ENCODE peak calls at places on chromosomes 16 and 17, in nine cellular contexts. One of them, this sample, is unnamed.

GRCh38 chr16:75535211-75535843 is 581 bp downstream of the CHST5 start:
- DNase-seq in cardiac fibroblast: no peak
- DNase-seq in stimulated activated CD4-positive, alpha-beta T cell treated with anti-CD3 and anti-CD28 coated beads, Interleukin-1b, Interleukin-23, amount 100 ng/mL, for 24 hours: no peak
- DNase-seq in fibroblast of the conjunctiva: no peak
- DNase-seq in T-helper 9 cell: no peak
- DNase-seq in stimulated activated naive CD4-positive, alpha-beta T cell: no peak
- DNase-seq in stimulated activated CD8-positive, alpha-beta memory T cell treated with anti-CD3 and anti-CD28 coated beads, Interleukin-7, amount 100 ng/mL, for 4 hours: no peak
- DNase-seq in GM12892: no peak
- DNase-seq in NCI-H1092: no peak
- DNase-seq in this sample: no peak

GRCh38 chr16:48963306-48963705 is 318.3 kb downstream of the CBLN1 start:
- DNase-seq in stimulated activated naive CD4-positive, alpha-beta T cell: no peak
- DNase-seq in GM12892: no peak
- DNase-seq in stimulated activated CD4-positive, alpha-beta T cell treated with anti-CD3 and anti-CD28 coated beads, Interleukin-1b, Interleukin-23, amount 100 ng/mL, for 24 hours: no peak
- DNase-seq in T-helper 9 cell: no peak
- DNase-seq in NCI-H1092: no peak
- DNase-seq in fibroblast of the conjunctiva: no peak
- DNase-seq in cardiac fibroblast: no peak
- DNase-seq in stimulated activated CD8-positive, alpha-beta memory T cell treated with anti-CD3 and anti-CD28 coated beads, Interleukin-7, amount 100 ng/mL, for 4 hours: no peak
- DNase-seq in this sample: peak

GRCh38 chr17:4054446-4054845 is 88.4 kb downstream of the ZZEF1 start:
- DNase-seq in stimulated activated naive CD4-positive, alpha-beta T cell: no peak
- DNase-seq in NCI-H1092: no peak
- DNase-seq in stimulated activated CD4-positive, alpha-beta T cell treated with anti-CD3 and anti-CD28 coated beads, Interleukin-1b, Interleukin-23, amount 100 ng/mL, for 24 hours: no peak
- DNase-seq in T-helper 9 cell: no peak
- DNase-seq in cardiac fibroblast: no peak
- DNase-seq in GM12892: no peak
- DNase-seq in fibroblast of the conjunctiva: no peak
- DNase-seq in stimulated activated CD8-positive, alpha-beta memory T cell treated with anti-CD3 and anti-CD28 coated beads, Interleukin-7, amount 100 ng/mL, for 4 hours: no peak
- DNase-seq in this sample: no peak

GRCh38 chr17:74217036-74217725 is 3.8 kb downstream of the TTYH2 start:
- DNase-seq in fibroblast of the conjunctiva: no peak
- DNase-seq in GM12892: no peak
- DNase-seq in stimulated activated naive CD4-positive, alpha-beta T cell: no peak
- DNase-seq in cardiac fibroblast: no peak
- DNase-seq in stimulated activated CD8-positive, alpha-beta memory T cell treated with anti-CD3 and anti-CD28 coated beads, Interleukin-7, amount 100 ng/mL, for 4 hours: no peak
- DNase-seq in NCI-H1092: peak
- DNase-seq in T-helper 9 cell: no peak
- DNase-seq in stimulated activated CD4-positive, alpha-beta T cell treated with anti-CD3 and anti-CD28 coated beads, Interleukin-1b, Interleukin-23, amount 100 ng/mL, for 24 hours: no peak
- DNase-seq in this sample: no peak

GRCh38 chr16:88651276-88651988 is 579 bp upstream of the CYBA start:
- DNase-seq in fibroblast of the conjunctiva: no peak
- DNase-seq in GM12892: peak
- DNase-seq in stimulated activated CD4-positive, alpha-beta T cell treated with anti-CD3 and anti-CD28 coated beads, Interleukin-1b, Interleukin-23, amount 100 ng/mL, for 24 hours: no peak
- DNase-seq in stimulated activated CD8-positive, alpha-beta memory T cell treated with anti-CD3 and anti-CD28 coated beads, Interleukin-7, amount 100 ng/mL, for 4 hours: peak
- DNase-seq in cardiac fibroblast: no peak
- DNase-seq in T-helper 9 cell: peak
- DNase-seq in NCI-H1092: no peak
- DNase-seq in stimulated activated naive CD4-positive, alpha-beta T cell: peak
- DNase-seq in this sample: no peak

GRCh38 chr16:10937068-10937859 is 5.0 kb downstream of the DEXI start:
- DNase-seq in GM12892: no peak
- DNase-seq in cardiac fibroblast: no peak
- DNase-seq in stimulated activated naive CD4-positive, alpha-beta T cell: no peak
- DNase-seq in NCI-H1092: no peak
- DNase-seq in stimulated activated CD8-positive, alpha-beta memory T cell treated with anti-CD3 and anti-CD28 coated beads, Interleukin-7, amount 100 ng/mL, for 4 hours: no peak
- DNase-seq in stimulated activated CD4-positive, alpha-beta T cell treated with anti-CD3 and anti-CD28 coated beads, Interleukin-1b, Interleukin-23, amount 100 ng/mL, for 24 hours: no peak
- DNase-seq in fibroblast of the conjunctiva: no peak
- DNase-seq in T-helper 9 cell: no peak
- DNase-seq in this sample: no peak

GRCh38 chr17:49779730-49780220 is 8.7 kb upstream of the KAT7 start:
- DNase-seq in stimulated activated naive CD4-positive, alpha-beta T cell: peak
- DNase-seq in T-helper 9 cell: no peak
- DNase-seq in cardiac fibroblast: peak
- DNase-seq in stimulated activated CD4-positive, alpha-beta T cell treated with anti-CD3 and anti-CD28 coated beads, Interleukin-1b, Interleukin-23, amount 100 ng/mL, for 24 hours: no peak
- DNase-seq in stimulated activated CD8-positive, alpha-beta memory T cell treated with anti-CD3 and anti-CD28 coated beads, Interleukin-7, amount 100 ng/mL, for 4 hours: no peak
- DNase-seq in fibroblast of the conjunctiva: peak
- DNase-seq in GM12892: no peak
- DNase-seq in NCI-H1092: no peak
- DNase-seq in this sample: peak

GRCh38 chr17:73160980-73161630 is 3.7 kb upstream of the SSTR2 start:
- DNase-seq in stimulated activated CD4-positive, alpha-beta T cell treated with anti-CD3 and anti-CD28 coated beads, Interleukin-1b, Interleukin-23, amount 100 ng/mL, for 24 hours: no peak
- DNase-seq in GM12892: no peak
- DNase-seq in NCI-H1092: no peak
- DNase-seq in cardiac fibroblast: no peak
- DNase-seq in stimulated activated CD8-positive, alpha-beta memory T cell treated with anti-CD3 and anti-CD28 coated beads, Interleukin-7, amount 100 ng/mL, for 4 hours: no peak
- DNase-seq in fibroblast of the conjunctiva: no peak
- DNase-seq in T-helper 9 cell: no peak
- DNase-seq in stimulated activated naive CD4-positive, alpha-beta T cell: no peak
- DNase-seq in this sample: no peak

GRCh38 chr16:86479419-86479818 is 30.9 kb upstream of the FOXF1 start:
- DNase-seq in GM12892: no peak
- DNase-seq in stimulated activated CD4-positive, alpha-beta T cell treated with anti-CD3 and anti-CD28 coated beads, Interleukin-1b, Interleukin-23, amount 100 ng/mL, for 24 hours: no peak
- DNase-seq in fibroblast of the conjunctiva: no peak
- DNase-seq in stimulated activated CD8-positive, alpha-beta memory T cell treated with anti-CD3 and anti-CD28 coated beads, Interleukin-7, amount 100 ng/mL, for 4 hours: no peak
- DNase-seq in T-helper 9 cell: no peak
- DNase-seq in NCI-H1092: no peak
- DNase-seq in stimulated activated naive CD4-positive, alpha-beta T cell: no peak
- DNase-seq in cardiac fibroblast: no peak
- DNase-seq in this sample: no peak

GRCh38 chr16:11599579-11599978 is 12.9 kb upstream of the LITAF start:
- DNase-seq in fibroblast of the conjunctiva: no peak
- DNase-seq in T-helper 9 cell: no peak
- DNase-seq in NCI-H1092: no peak
- DNase-seq in cardiac fibroblast: no peak
- DNase-seq in stimulated activated CD8-positive, alpha-beta memory T cell treated with anti-CD3 and anti-CD28 coated beads, Interleukin-7, amount 100 ng/mL, for 4 hours: no peak
- DNase-seq in stimulated activated CD4-positive, alpha-beta T cell treated with anti-CD3 and anti-CD28 coated beads, Interleukin-1b, Interleukin-23, amount 100 ng/mL, for 24 hours: no peak
- DNase-seq in stimulated activated naive CD4-positive, alpha-beta T cell: no peak
- DNase-seq in GM12892: no peak
- DNase-seq in this sample: no peak

GRCh38 chr16:27430923-27431484 is 29.0 kb downstream of the IL21R start:
- DNase-seq in stimulated activated CD8-positive, alpha-beta memory T cell treated with anti-CD3 and anti-CD28 coated beads, Interleukin-7, amount 100 ng/mL, for 4 hours: no peak
- DNase-seq in NCI-H1092: no peak
- DNase-seq in fibroblast of the conjunctiva: no peak
- DNase-seq in GM12892: no peak
- DNase-seq in stimulated activated CD4-positive, alpha-beta T cell treated with anti-CD3 and anti-CD28 coated beads, Interleukin-1b, Interleukin-23, amount 100 ng/mL, for 24 hours: no peak
- DNase-seq in T-helper 9 cell: no peak
- DNase-seq in stimulated activated naive CD4-positive, alpha-beta T cell: no peak
- DNase-seq in cardiac fibroblast: peak
- DNase-seq in this sample: no peak

GRCh38 chr17:56175299-56175935 is 22.1 kb downstream of the ANKFN1 start:
- DNase-seq in T-helper 9 cell: no peak
- DNase-seq in NCI-H1092: no peak
- DNase-seq in stimulated activated CD8-positive, alpha-beta memory T cell treated with anti-CD3 and anti-CD28 coated beads, Interleukin-7, amount 100 ng/mL, for 4 hours: no peak
- DNase-seq in GM12892: no peak
- DNase-seq in stimulated activated naive CD4-positive, alpha-beta T cell: no peak
- DNase-seq in fibroblast of the conjunctiva: no peak
- DNase-seq in cardiac fibroblast: no peak
- DNase-seq in stimulated activated CD4-positive, alpha-beta T cell treated with anti-CD3 and anti-CD28 coated beads, Interleukin-1b, Interleukin-23, amount 100 ng/mL, for 24 hours: no peak
- DNase-seq in this sample: no peak

GRCh38 chr17:4230142-4230541 is 33.6 kb downstream of the ANKFY1 start:
- DNase-seq in stimulated activated naive CD4-positive, alpha-beta T cell: no peak
- DNase-seq in GM12892: no peak
- DNase-seq in cardiac fibroblast: peak
- DNase-seq in stimulated activated CD4-positive, alpha-beta T cell treated with anti-CD3 and anti-CD28 coated beads, Interleukin-1b, Interleukin-23, amount 100 ng/mL, for 24 hours: no peak
- DNase-seq in stimulated activated CD8-positive, alpha-beta memory T cell treated with anti-CD3 and anti-CD28 coated beads, Interleukin-7, amount 100 ng/mL, for 4 hours: no peak
- DNase-seq in fibroblast of the conjunctiva: peak
- DNase-seq in T-helper 9 cell: no peak
- DNase-seq in NCI-H1092: no peak
- DNase-seq in this sample: peak

GRCh38 chr16:23245268-23245667 is 56.8 kb upstream of the SCNN1B start:
- DNase-seq in cardiac fibroblast: no peak
- DNase-seq in stimulated activated naive CD4-positive, alpha-beta T cell: no peak
- DNase-seq in T-helper 9 cell: no peak
- DNase-seq in stimulated activated CD4-positive, alpha-beta T cell treated with anti-CD3 and anti-CD28 coated beads, Interleukin-1b, Interleukin-23, amount 100 ng/mL, for 24 hours: no peak
- DNase-seq in GM12892: no peak
- DNase-seq in NCI-H1092: no peak
- DNase-seq in fibroblast of the conjunctiva: no peak
- DNase-seq in stimulated activated CD8-positive, alpha-beta memory T cell treated with anti-CD3 and anti-CD28 coated beads, Interleukin-7, amount 100 ng/mL, for 4 hours: no peak
- DNase-seq in this sample: no peak

This sample was measured in GM04504.